ENCODE peak calls at places on chromosomes 4 and X, in eight cellular contexts. H is A673, Q is tibial nerve, J is cardiac muscle cell, D is heart left ventricle, R is IMR-90, O is astrocyte, E is heart right ventricle. S is an unnamed sample.

GRCh38 chrX:107842715-107843400 is 17.2 kb downstream of the MID2 start:
- DNase-seq in H (no peak), J (no peak), O (no peak), R (no peak), E (no peak), D (no peak), Q (no peak), S (no peak)

GRCh38 chr4:85488416-85488815 is 13.5 kb downstream of the ARHGAP24 start:
- DNase-seq in R (no peak), E (no peak), D (no peak), J (no peak), O (no peak), H (no peak), Q (no peak), S (no peak)

GRCh38 chr4:17562157-17562556 is 14.8 kb upstream of the LAP3 start:
- DNase-seq in O (no peak), Q (no peak), D (no peak), J (peak), R (no peak), H (peak), E (no peak), S (no peak)

GRCh38 chr4:15703439-15703838 is 574 bp downstream of the BST1 start:
- DNase-seq in R (no peak), D (no peak), E (no peak), O (no peak), Q (no peak), J (no peak), H (no peak), S (no peak)

GRCh38 chrX:50769389-50770063 is 44.5 kb downstream of the SHROOM4 start:
- DNase-seq in R (no peak), H (peak), D (no peak), Q (no peak), J (no peak), E (peak), O (no peak), S (peak)

GRCh38 chr4:166957451-166957850 is 276.8 kb downstream of the SPOCK3 start:
- DNase-seq in O (peak), Q (no peak), H (no peak), E (no peak), D (no peak), J (no peak), R (no peak), S (no peak)

GRCh38 chr4:169492436-169493163 is 119.8 kb downstream of the NEK1 start:
- DNase-seq in Q (no peak), D (no peak), J (peak), E (no peak), H (peak), O (peak), R (peak), S (no peak)

GRCh38 chr4:87192155-87192919 is 28.1 kb downstream of the KLHL8 start:
- DNase-seq in R (no peak), J (no peak), Q (no peak), E (no peak), O (peak), D (no peak), H (no peak), S (no peak)

GRCh38 chr4:169124661-169125060 is 114.6 kb upstream of the CBR4 start:
- DNase-seq in H (no peak), D (no peak), Q (no peak), O (no peak), R (peak), E (no peak), J (no peak), S (no peak)

GRCh38 chr4:30989508-30989907 is 269.3 kb downstream of the PCDH7 start:
- DNase-seq in D (no peak), R (no peak), H (no peak), O (no peak), Q (no peak), E (no peak), J (no peak), S (no peak)

GRCh38 chr4:15521442-15522039 is 51.9 kb downstream of the CC2D2A start:
- DNase-seq in H (peak), E (no peak), O (no peak), D (no peak), Q (no peak), R (peak), J (no peak), S (no peak)

GRCh38 chr4:173415092-173415491 is 16.2 kb upstream of the SCRG1 start:
- DNase-seq in J (no peak), O (no peak), H (peak), R (no peak), Q (no peak), D (no peak), E (no peak), S (no peak)

GRCh38 chr4:20352172-20352431 is 100.4 kb downstream of the SLIT2 start:
- DNase-seq in R (no peak), D (no peak), H (no peak), E (no peak), O (no peak), Q (no peak), J (no peak), S (no peak)

GRCh38 chrX:125507119-125507518 is 187.4 kb downstream of the TEX13C start:
- DNase-seq in O (peak), Q (no peak), D (no peak), H (no peak), R (no peak), E (no peak), J (no peak), S (no peak)

GRCh38 chr4:182245541-182246245 is 2.5 kb downstream of the TENM3 start:
- DNase-seq in D (no peak), O (no peak), H (no peak), Q (no peak), R (no peak), J (peak), E (no peak), S (no peak)

DNA sequence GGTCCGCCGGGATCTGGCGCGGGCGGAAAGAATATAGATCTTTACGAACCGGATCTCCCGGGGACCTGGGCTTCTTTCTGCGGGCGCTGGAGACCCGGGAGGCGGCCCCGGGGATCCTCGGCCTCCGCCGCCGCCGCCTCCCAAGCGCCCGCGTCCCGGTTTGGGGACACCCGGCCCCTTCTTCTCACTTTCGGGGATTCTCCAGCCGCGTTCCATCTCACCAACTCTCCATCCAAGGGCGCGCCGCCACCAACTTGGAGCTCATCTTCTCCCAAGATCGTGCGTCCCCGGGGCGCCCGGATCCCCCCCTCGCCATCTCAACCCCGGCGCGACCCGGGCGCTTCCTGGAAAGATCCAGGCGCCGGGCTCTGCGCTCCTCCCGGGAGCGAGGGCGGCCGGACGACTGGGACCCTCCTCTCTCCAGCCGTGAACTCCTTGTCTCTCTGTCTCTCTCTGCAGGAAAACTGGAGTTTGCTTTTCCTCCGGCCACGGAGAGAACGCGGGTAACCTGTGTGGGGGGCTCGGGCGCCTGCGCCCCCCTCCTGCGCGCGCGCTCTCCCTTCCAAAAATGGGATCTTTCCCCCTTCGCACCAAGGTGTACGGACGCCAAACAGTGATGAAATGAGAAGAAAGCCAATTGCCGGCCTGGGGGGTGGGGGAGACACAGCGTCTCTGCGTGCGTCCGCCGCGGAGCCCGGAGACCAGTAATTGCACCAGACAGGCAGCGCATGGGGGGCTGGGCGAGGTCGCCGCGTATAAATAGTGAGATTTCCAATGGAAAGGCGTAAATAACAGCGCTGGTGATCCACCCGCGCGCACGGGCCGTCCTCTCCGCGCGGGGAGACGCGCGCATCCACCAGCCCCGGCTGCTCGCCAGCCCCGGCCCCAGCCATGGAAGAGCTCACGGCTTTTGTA is at the start of gene SHOX:
- DNase-seq in D (no peak), J (no peak), E (no peak), R (no peak), O (no peak), H (no peak), Q (no peak), S (no peak)
- H3K27ac ChIP-seq in D (no peak), J (no peak), E (no peak), R (no peak), O (no peak), H (no peak), Q (no peak), S (no peak)

DNA sequence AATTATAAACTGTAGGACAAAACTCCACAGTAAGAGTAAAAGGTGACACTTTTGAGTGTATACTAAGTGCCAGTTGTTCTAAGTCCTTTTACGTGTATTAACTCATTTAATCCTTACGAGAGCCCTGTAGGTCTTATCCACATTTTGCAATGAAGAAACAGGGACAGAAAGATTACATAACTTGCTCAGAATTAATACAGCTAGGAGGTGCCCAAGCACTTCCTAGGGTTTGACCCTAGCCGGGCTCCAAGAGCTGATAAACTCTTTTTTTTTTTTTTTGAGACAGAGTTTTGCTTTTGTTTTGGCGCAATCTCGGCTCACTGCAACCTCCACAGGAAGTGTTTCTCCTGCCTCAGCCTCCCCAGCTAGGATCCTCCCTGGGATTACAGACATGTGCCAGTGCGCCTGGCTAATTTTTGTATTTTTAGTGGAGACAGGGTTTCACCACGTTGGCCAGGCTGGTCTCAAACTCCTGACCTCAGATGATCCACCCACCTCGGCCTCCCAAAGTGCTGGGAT is 110.4 kb downstream of the UBE2K start:
- DNase-seq in H (no peak), Q (no peak), O (no peak), E (no peak), R (no peak), J (no peak), D (no peak), S (no peak)
- TF ChIP-seq CTCF in H (no peak), Q (no peak), O (no peak), E (no peak), R (no peak), J (no peak), D (no peak), S (no peak)

DNA sequence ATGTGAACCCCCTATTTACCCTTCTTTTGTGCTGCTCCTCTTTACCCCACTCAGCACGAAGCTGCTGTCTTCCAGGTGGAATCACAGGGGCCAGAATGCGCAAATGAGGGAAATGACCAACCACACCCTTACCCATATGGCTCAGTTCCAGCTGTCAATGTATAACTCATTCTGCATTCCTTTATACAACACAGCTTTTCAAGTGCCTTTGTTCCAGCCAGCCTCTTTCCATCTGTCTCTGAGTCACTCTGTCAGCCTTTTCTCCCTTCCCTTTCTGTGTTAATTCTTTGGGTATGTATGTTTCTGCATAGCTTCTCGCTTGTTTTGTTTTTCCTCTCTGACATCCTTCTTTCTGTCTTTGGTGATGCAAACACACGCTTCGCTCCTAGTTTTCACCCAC is 54.6 kb downstream of the RS1 start:
- DNase-seq in R (peak), J (peak), D (no peak), Q (no peak), E (no peak), O (peak), H (peak), S (no peak)
- H3K4me3 ChIP-seq in R (no peak), J (no peak), D (no peak), Q (no peak), E (no peak), O (no peak), H (no peak), S (no peak)

GRCh38 chr4:180828455-180829018 is 1414.7 kb upstream of the TENM3 start:
- DNase-seq in H (peak), R (peak), Q (no peak), D (no peak), O (peak), E (no peak), J (peak), S (no peak)
- H3K27ac ChIP-seq in H (no peak), R (no peak), Q (no peak), D (no peak), O (no peak), E (no peak), J (no peak), S (no peak)

DNA sequence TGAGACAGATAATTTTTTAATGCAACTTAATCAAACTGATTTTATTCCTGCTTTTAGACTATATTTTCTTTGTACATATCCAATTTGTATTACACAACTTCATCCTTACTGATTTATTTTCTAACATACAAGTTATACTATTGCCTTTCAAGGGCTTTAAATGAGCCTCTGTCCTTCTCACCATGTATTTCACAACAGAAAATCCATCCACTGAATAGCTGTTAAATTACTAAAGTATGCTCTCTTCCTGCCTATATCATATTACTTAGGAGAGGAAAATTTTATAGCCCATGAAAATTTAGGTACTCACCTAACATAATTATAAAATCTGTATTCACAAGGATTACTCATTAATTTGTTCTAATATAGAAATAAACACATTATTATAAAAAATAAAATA is 528.6 kb downstream of the ANKRD50 start:
- DNase-seq in R (peak), J (no peak), O (no peak), D (no peak), H (peak), Q (no peak), E (no peak), S (no peak)
- TF ChIP-seq CTCF in R (no peak), J (no peak), O (no peak), D (no peak), H (no peak), Q (no peak), E (no peak), S (no peak)

DNA sequence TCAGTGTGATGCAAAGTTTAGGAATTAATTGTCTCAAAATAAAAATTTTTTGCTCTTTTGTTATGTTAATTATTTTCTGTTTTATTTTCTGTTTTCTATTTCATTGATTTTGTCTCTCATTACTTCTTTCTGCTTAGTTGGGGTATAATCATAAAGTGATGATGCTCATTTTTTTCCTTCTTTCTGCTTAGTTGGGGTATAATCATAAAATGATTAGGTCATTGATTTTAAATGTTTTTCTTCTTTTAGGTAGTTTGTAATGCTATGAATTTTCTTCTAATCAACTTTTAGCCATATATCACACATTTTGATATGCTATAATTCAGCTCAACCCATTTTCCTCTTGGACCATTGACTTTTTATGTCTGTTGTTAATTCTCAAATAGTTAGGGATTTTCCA is 43.7 kb downstream of the NEUROG2 start:
- DNase-seq in Q (no peak), O (no peak), H (no peak), E (no peak), J (no peak), D (no peak), R (no peak), S (no peak)
- H3K4me3 ChIP-seq in Q (no peak), O (no peak), H (no peak), E (no peak), J (no peak), D (no peak), R (no peak), S (no peak)

DNA sequence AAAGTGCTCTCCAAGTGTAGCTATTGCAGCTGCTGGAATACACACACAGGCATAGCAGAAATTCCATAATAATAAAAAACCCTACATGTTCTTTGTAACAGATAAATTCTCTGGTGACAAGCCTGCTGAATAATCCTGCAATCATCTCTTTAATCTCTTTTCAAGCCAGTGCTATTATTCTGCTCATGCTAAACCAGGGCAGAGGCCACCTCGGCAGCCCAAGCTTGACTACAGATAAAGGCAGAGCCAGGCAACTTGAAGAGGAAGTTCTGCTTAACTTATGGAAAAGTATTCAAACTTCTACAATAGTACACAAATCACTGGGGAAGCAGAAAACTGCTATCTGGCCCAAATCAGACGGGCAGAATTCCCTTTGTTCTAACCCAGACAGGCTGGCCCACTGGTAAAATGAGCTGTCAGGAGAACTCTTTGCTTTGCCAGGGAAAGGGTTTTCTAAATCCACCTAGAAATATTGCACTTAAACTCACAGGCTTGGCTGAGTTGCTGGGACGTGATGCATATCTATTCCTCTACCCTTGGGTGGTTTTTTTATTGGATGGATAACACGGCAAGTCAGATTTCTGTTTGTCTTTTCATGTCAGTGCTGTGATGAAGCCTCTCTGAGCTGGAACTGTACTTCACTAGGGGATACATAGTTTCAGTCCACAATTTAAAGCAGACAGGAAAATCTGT is 70.5 kb downstream of the GATB start:
- DNase-seq in E (no peak), Q (no peak), H (no peak), D (no peak), J (no peak), R (peak), O (peak), S (no peak)
- H3K27ac ChIP-seq in E (no peak), Q (peak), H (no peak), D (peak), J (peak), R (peak), O (peak), S (no peak)

DNA sequence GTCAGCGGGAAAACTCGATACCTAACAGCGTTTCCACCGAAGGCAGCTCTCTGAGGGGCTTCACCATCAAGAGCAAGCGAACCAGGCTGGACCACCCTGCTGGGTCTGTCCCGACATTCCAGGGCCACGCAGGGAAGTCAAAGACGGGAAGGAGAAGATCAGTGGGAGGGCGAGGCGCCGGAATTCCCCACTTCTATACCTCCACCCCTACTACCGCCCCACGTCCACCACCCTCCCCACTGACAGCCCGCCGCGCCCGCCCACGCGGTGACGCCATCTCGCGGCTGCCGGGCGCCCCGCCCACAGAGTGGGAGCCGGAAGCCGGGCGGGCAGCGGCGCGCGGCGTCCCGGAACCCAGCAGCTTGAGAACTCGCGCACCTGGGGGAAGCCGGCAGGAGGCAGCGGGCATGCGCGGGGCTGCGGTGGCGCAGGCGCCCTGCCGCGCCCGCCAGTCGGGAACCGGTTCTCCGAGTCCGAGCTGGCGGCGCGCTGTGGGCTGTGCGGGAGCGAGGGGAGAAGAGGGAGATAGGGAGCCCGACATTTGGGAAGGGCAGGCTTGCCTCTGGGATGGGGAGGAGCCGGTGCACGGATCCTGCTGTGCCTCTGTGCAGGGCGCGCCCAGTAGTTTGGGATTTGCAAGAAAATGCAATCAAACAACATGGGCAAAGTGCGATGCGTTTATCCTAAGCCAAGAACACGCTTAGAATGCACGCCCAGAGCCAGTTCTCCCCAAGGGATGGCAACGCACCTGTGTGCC is 3.2 kb upstream of the STIM2 start:
- DNase-seq in R (peak), Q (peak), O (peak), H (peak), J (peak), E (peak), D (peak), S (peak)
- TF ChIP-seq CTCF in R (no peak), Q (peak), O (no peak), H (no peak), J (no peak), E (peak), D (peak), S (no peak)

GRCh38 chr4:118280501-118281218 is 72.1 kb downstream of the PRSS12 start:
- DNase-seq in E (no peak), O (peak), H (peak), D (no peak), J (peak), Q (no peak), R (peak), S (peak)
- H3K4me3 ChIP-seq in E (no peak), O (peak), H (peak), D (peak), J (no peak), Q (no peak), R (peak), S (no peak)

GRCh38 chr4:107220976-107221375 is 184.9 kb upstream of the DKK2 start:
- DNase-seq in J (no peak), E (no peak), Q (no peak), D (no peak), R (no peak), H (no peak), O (no peak), S (no peak)
- H3K27ac ChIP-seq in J (no peak), E (no peak), Q (no peak), D (no peak), R (no peak), H (no peak), O (no peak), S (no peak)

S was measured in dorsolateral prefrontal cortex.